ENCODE peak calls at places on chromosomes 1 and 21, in six cellular contexts. One of them, this sample, is unnamed. For H3K4me1, the result is how much of the 10 kb centered on the place peaks cover.

GRCh38 chr1:183124259-183124658 is 61.8 kb upstream of the LAMC2 start:
- DNase-seq in endothelial cell of umbilical vein: peak
- DNase-seq in tibial nerve: no peak
- DNase-seq in stomach: no peak
- DNase-seq in IMR-90: no peak
- DNase-seq in body of pancreas: no peak
- DNase-seq in this sample: peak

GRCh38 chr1:160954158-160955104 is at the start of gene ITLN2:
- DNase-seq in endothelial cell of umbilical vein: no peak
- DNase-seq in tibial nerve: no peak
- DNase-seq in stomach: peak
- DNase-seq in IMR-90: peak
- DNase-seq in body of pancreas: peak
- DNase-seq in this sample: peak

GRCh38 chr1:213268221-213268620 is 217.2 kb downstream of the RPS6KC1 start:
- DNase-seq in endothelial cell of umbilical vein: no peak
- DNase-seq in tibial nerve: no peak
- DNase-seq in stomach: no peak
- DNase-seq in IMR-90: peak
- DNase-seq in body of pancreas: no peak
- DNase-seq in this sample: no peak

GRCh38 chr1:52659356-52659755 is 26.4 kb downstream of the SHISAL2A start:
- DNase-seq in endothelial cell of umbilical vein: no peak
- DNase-seq in tibial nerve: no peak
- DNase-seq in stomach: no peak
- DNase-seq in IMR-90: no peak
- DNase-seq in body of pancreas: no peak
- DNase-seq in this sample: no peak

GRCh38 chr1:103569493-103569892 is 1.9 kb upstream of the AMY2B start:
- DNase-seq in endothelial cell of umbilical vein: no peak
- DNase-seq in tibial nerve: no peak
- DNase-seq in stomach: no peak
- DNase-seq in IMR-90: no peak
- DNase-seq in body of pancreas: no peak
- DNase-seq in this sample: no peak

GRCh38 chr1:229430761-229431269 is 3.1 kb downstream of the ACTA1 start:
- DNase-seq in endothelial cell of umbilical vein: peak
- DNase-seq in tibial nerve: peak
- DNase-seq in stomach: peak
- DNase-seq in IMR-90: peak
- DNase-seq in body of pancreas: peak
- DNase-seq in this sample: peak

GRCh38 chr1:8980656-8981055 is 35.0 kb downstream of the CA6 start:
- DNase-seq in endothelial cell of umbilical vein: no peak
- DNase-seq in tibial nerve: no peak
- DNase-seq in stomach: no peak
- DNase-seq in IMR-90: no peak
- DNase-seq in body of pancreas: no peak
- DNase-seq in this sample: no peak

GRCh38 chr1:2290595-2291510 is 62.7 kb downstream of the SKI start:
- DNase-seq in endothelial cell of umbilical vein: peak
- DNase-seq in tibial nerve: peak
- DNase-seq in stomach: peak
- DNase-seq in IMR-90: peak
- DNase-seq in body of pancreas: peak
- DNase-seq in this sample: peak

GRCh38 chr1:71804140-71804539 is 478.2 kb downstream of the NEGR1 start:
- DNase-seq in endothelial cell of umbilical vein: no peak
- DNase-seq in tibial nerve: no peak
- DNase-seq in stomach: peak
- DNase-seq in IMR-90: no peak
- DNase-seq in body of pancreas: peak
- DNase-seq in this sample: no peak

GRCh38 chr1:70441392-70442035 is 30.4 kb downstream of the CTH start:
- DNase-seq in endothelial cell of umbilical vein: peak
- DNase-seq in tibial nerve: no peak
- DNase-seq in stomach: no peak
- DNase-seq in IMR-90: no peak
- DNase-seq in body of pancreas: no peak
- DNase-seq in this sample: no peak

GRCh38 chr1:177181631-177182291 is 11.0 kb downstream of the BRINP2 start:
- DNase-seq in endothelial cell of umbilical vein: peak
- DNase-seq in tibial nerve: peak
- DNase-seq in stomach: peak
- DNase-seq in IMR-90: peak
- DNase-seq in body of pancreas: peak
- DNase-seq in this sample: peak

GRCh38 chr1:76933847-76934657 is 66.8 kb downstream of the ST6GALNAC5 start:
- DNase-seq in endothelial cell of umbilical vein: no peak
- DNase-seq in tibial nerve: no peak
- DNase-seq in stomach: no peak
- DNase-seq in IMR-90: no peak
- DNase-seq in body of pancreas: no peak
- DNase-seq in this sample: no peak

GRCh38 chr1:1361982-1362423 is 3.6 kb upstream of the MXRA8 start:
- DNase-seq in endothelial cell of umbilical vein: no peak
- DNase-seq in tibial nerve: no peak
- DNase-seq in stomach: no peak
- DNase-seq in IMR-90: peak
- DNase-seq in body of pancreas: no peak
- DNase-seq in this sample: no peak

GRCh38 chr1:243973169-243973568 is 77.9 kb upstream of the ZBTB18 start:
- DNase-seq in endothelial cell of umbilical vein: no peak
- DNase-seq in tibial nerve: no peak
- DNase-seq in stomach: no peak
- DNase-seq in IMR-90: no peak
- DNase-seq in body of pancreas: no peak
- DNase-seq in this sample: no peak

GRCh38 chr1:205843031-205843859 is 6.7 kb downstream of the PM20D1 start:
- DNase-seq in endothelial cell of umbilical vein: no peak
- DNase-seq in tibial nerve: no peak
- DNase-seq in stomach: no peak
- DNase-seq in IMR-90: no peak
- DNase-seq in body of pancreas: peak
- DNase-seq in this sample: peak

GRCh38 chr21:31559368-31560119 is 99.9 kb upstream of the SOD1 start:
- DNase-seq in endothelial cell of umbilical vein: peak
- DNase-seq in tibial nerve: peak
- DNase-seq in stomach: peak
- DNase-seq in IMR-90: peak
- DNase-seq in body of pancreas: peak
- DNase-seq in this sample: peak

GRCh38 chr1:119582801-119583200 is 65.3 kb downstream of the ZNF697 start:
- DNase-seq in endothelial cell of umbilical vein: peak
- DNase-seq in tibial nerve: peak
- DNase-seq in stomach: peak
- DNase-seq in IMR-90: peak
- DNase-seq in body of pancreas: peak
- DNase-seq in this sample: peak

GRCh38 chr1:230867119-230867902 is 1.0 kb downstream of the C1orf198 start:
- DNase-seq in endothelial cell of umbilical vein: peak
- DNase-seq in tibial nerve: no peak
- DNase-seq in stomach: no peak
- DNase-seq in IMR-90: no peak
- DNase-seq in body of pancreas: no peak
- DNase-seq in this sample: no peak

GRCh38 chr1:151583796-151584195 is 28.1 kb upstream of the SNX27 start:
- DNase-seq in endothelial cell of umbilical vein: no peak
- DNase-seq in tibial nerve: no peak
- DNase-seq in stomach: no peak
- DNase-seq in IMR-90: no peak
- DNase-seq in body of pancreas: no peak
- DNase-seq in this sample: no peak

GRCh38 chr1:67078291-67078690 is 24.3 kb upstream of the SLC35D1 start:
- DNase-seq in endothelial cell of umbilical vein: no peak
- DNase-seq in tibial nerve: no peak
- DNase-seq in stomach: no peak
- DNase-seq in IMR-90: no peak
- DNase-seq in body of pancreas: no peak
- DNase-seq in this sample: no peak

GRCh38 chr1:225454733-225455132 is 26.9 kb upstream of the LBR start:
- DNase-seq in endothelial cell of umbilical vein: peak
- DNase-seq in tibial nerve: no peak
- DNase-seq in stomach: peak
- DNase-seq in IMR-90: peak
- DNase-seq in body of pancreas: peak
- DNase-seq in this sample: peak

GRCh38 chr1:169107673-169108160 is 1.2 kb downstream of the ATP1B1 start:
- DNase-seq in endothelial cell of umbilical vein: peak
- DNase-seq in tibial nerve: no peak
- DNase-seq in stomach: no peak
- DNase-seq in IMR-90: peak
- DNase-seq in body of pancreas: no peak
- DNase-seq in this sample: peak

GRCh38 chr21:39441502-39442475 is 3.8 kb downstream of the LCA5L start:
- DNase-seq in endothelial cell of umbilical vein: peak
- DNase-seq in tibial nerve: no peak
- DNase-seq in stomach: no peak
- DNase-seq in IMR-90: peak
- DNase-seq in body of pancreas: peak
- DNase-seq in this sample: peak

GRCh38 chr21:45460611-45461368 is 55.8 kb downstream of the COL18A1 start:
- DNase-seq in endothelial cell of umbilical vein: no peak
- DNase-seq in tibial nerve: no peak
- DNase-seq in stomach: no peak
- DNase-seq in IMR-90: peak
- DNase-seq in body of pancreas: no peak
- DNase-seq in this sample: no peak

DNA sequence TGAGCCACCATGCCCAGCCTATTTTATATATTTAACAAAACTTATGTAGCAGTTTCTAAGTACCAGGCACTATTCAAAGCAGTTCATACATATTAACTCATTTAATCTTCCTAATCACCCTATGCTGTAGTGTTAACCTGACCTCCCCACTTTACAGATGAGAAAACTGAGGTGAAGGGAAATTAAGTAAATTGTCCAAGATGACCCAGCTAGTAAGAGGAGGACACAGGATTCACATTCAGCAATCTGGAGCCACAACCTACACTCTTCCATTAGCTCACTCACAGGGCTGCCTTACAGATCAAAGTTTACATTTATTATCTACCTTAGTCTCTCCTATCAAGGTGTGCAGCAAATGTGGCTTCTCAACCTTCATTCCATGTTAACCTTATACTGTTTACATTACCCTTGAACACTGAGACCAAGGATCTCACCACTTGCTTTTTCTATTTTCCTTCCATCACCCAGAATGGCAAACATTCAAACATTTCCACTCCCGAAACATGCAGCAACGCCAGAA is 24.6 kb downstream of the HIVEP3 start:
- DNase-seq in endothelial cell of umbilical vein: no peak
- DNase-seq in tibial nerve: no peak
- DNase-seq in stomach: no peak
- DNase-seq in IMR-90: no peak
- DNase-seq in body of pancreas: no peak
- DNase-seq in this sample: no peak
- H3K4me1 ChIP-seq in endothelial cell of umbilical vein: under half
- H3K4me1 ChIP-seq in tibial nerve: under half
- H3K4me1 ChIP-seq in stomach: under half
- H3K4me1 ChIP-seq in IMR-90: under half
- H3K4me1 ChIP-seq in body of pancreas: under half
- H3K4me1 ChIP-seq in this sample: under half

DNA sequence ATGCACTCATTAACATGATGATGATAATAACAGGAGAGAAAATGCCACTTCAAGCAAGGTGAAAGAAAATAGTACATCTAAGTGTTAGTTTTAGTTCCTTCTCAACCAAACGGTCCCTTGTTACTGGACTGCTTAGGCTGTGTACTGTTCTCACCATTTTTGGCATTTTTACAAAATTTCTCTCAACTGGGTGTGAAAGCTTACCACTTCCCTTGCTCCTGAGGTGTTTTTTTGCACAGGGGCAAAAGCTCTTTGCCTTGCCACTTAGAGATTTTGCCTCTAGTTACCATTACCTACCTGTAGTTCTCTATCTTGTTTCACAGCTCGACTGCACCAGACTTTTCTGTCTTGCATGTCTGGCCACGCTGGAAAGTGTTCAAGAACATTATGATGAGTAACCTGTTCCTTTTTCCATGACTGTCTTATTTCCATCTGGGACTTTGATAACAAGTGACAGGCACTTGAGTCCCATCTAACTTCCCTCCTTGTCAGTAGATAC is 10.7 kb downstream of the NEK7 start:
- DNase-seq in endothelial cell of umbilical vein: peak
- DNase-seq in tibial nerve: no peak
- DNase-seq in stomach: no peak
- DNase-seq in IMR-90: peak
- DNase-seq in body of pancreas: no peak
- DNase-seq in this sample: no peak
- H3K4me3 ChIP-seq in endothelial cell of umbilical vein: no peak
- H3K4me3 ChIP-seq in tibial nerve: no peak
- H3K4me3 ChIP-seq in stomach: no peak
- H3K4me3 ChIP-seq in IMR-90: no peak
- H3K4me3 ChIP-seq in body of pancreas: no peak
- H3K4me3 ChIP-seq in this sample: no peak

DNA sequence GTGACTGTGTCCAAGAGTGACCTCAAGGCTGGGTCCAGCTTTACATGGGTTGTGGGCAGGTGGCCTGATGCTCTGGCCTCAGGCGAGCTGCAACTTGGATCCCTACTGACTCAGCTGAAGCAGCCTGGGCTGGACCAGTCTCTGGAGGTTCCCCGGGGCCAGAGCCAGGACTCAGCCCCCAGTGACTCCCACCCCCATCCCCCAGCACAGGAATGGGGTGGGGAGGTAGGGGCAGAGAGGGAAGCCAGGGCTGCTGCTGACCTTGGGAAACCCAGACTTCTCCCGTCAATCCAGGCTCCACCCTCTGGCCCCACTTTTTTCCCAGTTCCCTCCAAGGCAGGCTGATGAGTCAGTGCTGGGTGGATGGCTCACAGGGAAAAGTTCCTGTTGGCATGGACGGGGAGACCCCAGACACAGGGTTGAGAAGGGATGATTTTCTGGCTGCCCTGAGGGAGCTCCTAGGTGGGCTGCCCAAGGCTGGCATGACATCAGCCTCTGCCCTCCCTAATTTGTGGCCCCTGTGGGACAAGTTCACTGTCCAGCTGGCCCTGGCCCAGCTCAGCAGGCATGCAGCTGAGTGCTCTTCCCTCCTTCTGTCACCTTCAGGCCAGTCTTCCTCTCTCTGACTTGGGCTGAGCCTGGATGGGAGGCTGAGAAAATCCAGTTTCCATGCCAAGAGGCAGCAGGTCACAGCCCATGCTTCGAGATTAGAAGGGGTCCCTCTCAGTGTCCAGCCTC is 2.2 kb downstream of the ZC3H12A start:
- DNase-seq in endothelial cell of umbilical vein: peak
- DNase-seq in tibial nerve: no peak
- DNase-seq in stomach: peak
- DNase-seq in IMR-90: peak
- DNase-seq in body of pancreas: peak
- DNase-seq in this sample: peak
- TF ChIP-seq POLR2A in endothelial cell of umbilical vein: no peak
- TF ChIP-seq POLR2A in tibial nerve: no peak
- TF ChIP-seq POLR2A in stomach: peak
- TF ChIP-seq POLR2A in IMR-90: peak
- TF ChIP-seq POLR2A in body of pancreas: no peak
- TF ChIP-seq POLR2A in this sample: no peak

DNA sequence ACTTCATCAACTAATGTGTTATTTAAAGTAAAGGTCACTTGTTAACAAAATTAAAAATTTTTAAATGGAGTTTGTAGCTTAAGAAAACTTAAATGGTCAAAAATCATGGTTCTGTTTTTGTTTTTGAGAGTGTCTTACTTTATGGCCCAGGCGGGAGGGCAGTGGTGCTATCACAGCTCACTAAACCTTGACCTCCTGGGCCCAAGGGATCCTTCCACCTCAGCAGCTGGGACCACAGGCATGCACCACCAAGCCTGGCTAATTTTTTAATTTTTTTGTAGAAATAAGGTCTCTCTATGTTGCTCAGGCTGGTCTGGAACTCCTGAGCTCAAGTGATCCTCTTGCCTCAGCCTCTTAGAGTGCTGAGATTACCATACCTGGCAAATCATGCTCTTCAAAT is 111.4 kb downstream of the MAST2 start:
- DNase-seq in endothelial cell of umbilical vein: no peak
- DNase-seq in tibial nerve: no peak
- DNase-seq in stomach: no peak
- DNase-seq in IMR-90: no peak
- DNase-seq in body of pancreas: no peak
- DNase-seq in this sample: no peak
- H3K4me1 ChIP-seq in endothelial cell of umbilical vein: under half
- H3K4me1 ChIP-seq in tibial nerve: under half
- H3K4me1 ChIP-seq in stomach: under half
- H3K4me1 ChIP-seq in IMR-90: under half
- H3K4me1 ChIP-seq in body of pancreas: under half
- H3K4me1 ChIP-seq in this sample: under half